ENCODE peak calls at places on chromosomes 5 and 9, in four cellular contexts. One of them, this sample, is unnamed.

GRCh38 chr5:28954074-28954473 is 1915.7 kb upstream of the CDH9 start:
- DNase-seq in HepG2: no peak
- DNase-seq in HL-60: no peak
- DNase-seq in SK-N-SH: no peak
- DNase-seq in this sample: no peak

GRCh38 chr5:177997319-177997670 is 1.3 kb upstream of the PROP1 start:
- DNase-seq in HepG2: no peak
- DNase-seq in HL-60: no peak
- DNase-seq in SK-N-SH: no peak
- DNase-seq in this sample: no peak

GRCh38 chr5:14705556-14705955 is 41.0 kb downstream of the OTULIN start:
- DNase-seq in HepG2: no peak
- DNase-seq in HL-60: no peak
- DNase-seq in SK-N-SH: no peak
- DNase-seq in this sample: no peak

GRCh38 chr5:176415240-176416122 is 858 bp downstream of the CLTB start:
- DNase-seq in HepG2: no peak
- DNase-seq in HL-60: no peak
- DNase-seq in SK-N-SH: peak
- DNase-seq in this sample: no peak

GRCh38 chr5:112923148-112923917 is 1.3 kb upstream of the REEP5 start:
- DNase-seq in HepG2: no peak
- DNase-seq in HL-60: peak
- DNase-seq in SK-N-SH: no peak
- DNase-seq in this sample: no peak

GRCh38 chr9:981491-981898 is 5.0 kb downstream of the DMRT3 start:
- DNase-seq in HepG2: no peak
- DNase-seq in HL-60: no peak
- DNase-seq in SK-N-SH: no peak
- DNase-seq in this sample: no peak

GRCh38 chr5:136276087-136276486 is 83.1 kb upstream of the SMIM32 start:
- DNase-seq in HepG2: peak
- DNase-seq in HL-60: no peak
- DNase-seq in SK-N-SH: no peak
- DNase-seq in this sample: no peak

GRCh38 chr5:11273180-11273882 is 512.3 kb upstream of the DAP start:
- DNase-seq in HepG2: no peak
- DNase-seq in HL-60: no peak
- DNase-seq in SK-N-SH: no peak
- DNase-seq in this sample: no peak

GRCh38 chr9:37963936-37964739 is 60.2 kb upstream of the SLC25A51 start:
- DNase-seq in HepG2: peak
- DNase-seq in HL-60: no peak
- DNase-seq in SK-N-SH: no peak
- DNase-seq in this sample: no peak

GRCh38 chr9:108213516-108213915 is 642.3 kb downstream of the ACTL7B start:
- DNase-seq in HepG2: no peak
- DNase-seq in HL-60: no peak
- DNase-seq in SK-N-SH: no peak
- DNase-seq in this sample: no peak

GRCh38 chr5:68460147-68460760 is 244.7 kb downstream of the PIK3R1 start:
- DNase-seq in HepG2: peak
- DNase-seq in HL-60: no peak
- DNase-seq in SK-N-SH: peak
- DNase-seq in this sample: peak

GRCh38 chr5:113038714-113039113 is 62.1 kb downstream of the DCP2 start:
- DNase-seq in HepG2: no peak
- DNase-seq in HL-60: no peak
- DNase-seq in SK-N-SH: no peak
- DNase-seq in this sample: no peak

GRCh38 chr9:115132648-115133047 is 14.7 kb upstream of the TNC start:
- DNase-seq in HepG2: no peak
- DNase-seq in HL-60: no peak
- DNase-seq in SK-N-SH: no peak
- DNase-seq in this sample: no peak

GRCh38 chr5:171405615-171406014 is 13.8 kb upstream of the FGF18 start:
- DNase-seq in HepG2: no peak
- DNase-seq in HL-60: peak
- DNase-seq in SK-N-SH: peak
- DNase-seq in this sample: no peak

GRCh38 chr9:134492721-134493470 is 148.7 kb upstream of the COL5A1 start:
- DNase-seq in HepG2: no peak
- DNase-seq in HL-60: no peak
- DNase-seq in SK-N-SH: no peak
- DNase-seq in this sample: no peak

GRCh38 chr9:26723486-26723885 is 169.1 kb downstream of the CAAP1 start:
- DNase-seq in HepG2: peak
- DNase-seq in HL-60: no peak
- DNase-seq in SK-N-SH: no peak
- DNase-seq in this sample: peak

GRCh38 chr9:3513265-3513818 is 12.5 kb downstream of the RFX3 start:
- DNase-seq in HepG2: no peak
- DNase-seq in HL-60: peak
- DNase-seq in SK-N-SH: no peak
- DNase-seq in this sample: no peak

GRCh38 chr5:176595386-176595943 is 14.5 kb downstream of the GPRIN1 start:
- DNase-seq in HepG2: no peak
- DNase-seq in HL-60: no peak
- DNase-seq in SK-N-SH: no peak
- DNase-seq in this sample: no peak

GRCh38 chr5:107554776-107555424 is 115.8 kb downstream of the EFNA5 start:
- DNase-seq in HepG2: no peak
- DNase-seq in HL-60: no peak
- DNase-seq in SK-N-SH: peak
- DNase-seq in this sample: no peak

GRCh38 chr5:78519198-78519941 is 129.2 kb downstream of the LHFPL2 start:
- DNase-seq in HepG2: no peak
- DNase-seq in HL-60: no peak
- DNase-seq in SK-N-SH: no peak
- DNase-seq in this sample: no peak

GRCh38 chr9:126407125-126407870 is 80.7 kb downstream of the MVB12B start:
- DNase-seq in HepG2: no peak
- DNase-seq in HL-60: no peak
- DNase-seq in SK-N-SH: no peak
- DNase-seq in this sample: no peak

GRCh38 chr9:129682381-129682780 is 16.9 kb downstream of the PRRX2 start:
- DNase-seq in HepG2: no peak
- DNase-seq in HL-60: no peak
- DNase-seq in SK-N-SH: no peak
- DNase-seq in this sample: peak
- TF ChIP-seq GABPA in HepG2: no peak
- TF ChIP-seq GABPA in HL-60: no peak
- TF ChIP-seq GABPA in SK-N-SH: no peak
- TF ChIP-seq GABPA in this sample: no peak

DNA sequence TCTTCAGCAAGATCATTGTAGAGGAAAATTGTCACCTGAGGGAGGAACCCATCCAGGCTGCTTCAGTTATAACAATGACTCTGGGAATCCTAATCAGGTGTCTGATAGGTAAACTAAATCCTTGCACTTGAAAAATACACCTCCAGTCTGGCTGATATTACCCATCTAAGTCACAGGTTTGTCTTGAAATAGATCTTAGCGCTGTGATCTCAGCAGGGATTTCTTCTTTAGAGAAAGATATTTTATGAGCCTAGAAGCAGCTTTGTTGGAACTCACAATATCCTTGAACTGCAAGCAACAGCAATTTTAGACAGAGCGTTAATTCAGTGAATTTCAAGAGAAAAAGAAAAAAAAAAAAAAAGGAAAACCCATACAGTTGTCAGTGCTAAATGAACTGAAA is 149.7 kb downstream of the SGCD start:
- DNase-seq in HepG2: no peak
- DNase-seq in HL-60: no peak
- DNase-seq in SK-N-SH: no peak
- DNase-seq in this sample: no peak
- TF ChIP-seq REST in HepG2: no peak
- TF ChIP-seq REST in HL-60: no peak
- TF ChIP-seq REST in SK-N-SH: no peak
- TF ChIP-seq REST in this sample: no peak

GRCh38 chr5:172821340-172821985 is 12.6 kb upstream of the ERGIC1 start:
- DNase-seq in HepG2: no peak
- DNase-seq in HL-60: no peak
- DNase-seq in SK-N-SH: no peak
- DNase-seq in this sample: no peak

GRCh38 chr5:172820046-172820767 is 13.8 kb upstream of the ERGIC1 start:
- DNase-seq in HepG2: no peak
- DNase-seq in HL-60: no peak
- DNase-seq in SK-N-SH: no peak
- DNase-seq in this sample: no peak

GRCh38 chr5:172827843-172828242 is 6.2 kb upstream of the ERGIC1 start:
- DNase-seq in HepG2: no peak
- DNase-seq in HL-60: no peak
- DNase-seq in SK-N-SH: no peak
- DNase-seq in this sample: peak

GRCh38 chr5:172825610-172826204 is 8.3 kb upstream of the ERGIC1 start:
- DNase-seq in HepG2: no peak
- DNase-seq in HL-60: no peak
- DNase-seq in SK-N-SH: no peak
- DNase-seq in this sample: no peak

DNA sequence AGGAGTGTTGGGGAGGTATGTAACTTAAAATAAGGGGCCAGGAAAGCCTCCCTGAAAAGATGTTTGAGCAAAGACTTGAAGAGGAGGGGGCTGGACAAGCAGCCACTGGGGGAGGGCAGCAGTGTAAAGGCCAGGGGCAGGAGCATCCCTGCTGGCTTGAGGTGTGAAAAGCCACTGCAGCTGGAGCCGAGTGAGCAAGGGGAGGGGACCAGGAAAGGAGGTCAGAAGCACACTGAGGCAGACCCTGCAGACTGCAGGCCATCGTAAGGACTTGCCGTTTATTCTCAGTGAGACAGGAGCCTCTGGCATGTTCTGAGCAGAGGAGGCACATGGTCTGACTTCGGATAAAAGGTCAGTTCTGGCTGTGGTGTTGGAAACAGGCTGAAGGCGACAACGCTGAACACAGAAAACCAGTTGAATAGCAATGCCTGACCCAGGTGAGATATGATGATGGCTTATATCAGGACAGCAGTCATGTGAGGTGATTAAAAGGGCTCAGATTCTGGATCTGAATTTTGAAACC is 10.2 kb upstream of the ERGIC1 start:
- DNase-seq in HepG2: no peak
- DNase-seq in HL-60: no peak
- DNase-seq in SK-N-SH: no peak
- DNase-seq in this sample: no peak
- TF ChIP-seq GABPA in HepG2: no peak
- TF ChIP-seq GABPA in HL-60: no peak
- TF ChIP-seq GABPA in SK-N-SH: no peak
- TF ChIP-seq GABPA in this sample: no peak

GRCh38 chr9:71844808-71845207 is 66.2 kb downstream of the ABHD17B start:
- DNase-seq in HepG2: no peak
- DNase-seq in HL-60: no peak
- DNase-seq in SK-N-SH: no peak
- DNase-seq in this sample: no peak
- TF ChIP-seq REST in HepG2: no peak
- TF ChIP-seq REST in HL-60: peak
- TF ChIP-seq REST in SK-N-SH: no peak
- TF ChIP-seq REST in this sample: no peak

DNA sequence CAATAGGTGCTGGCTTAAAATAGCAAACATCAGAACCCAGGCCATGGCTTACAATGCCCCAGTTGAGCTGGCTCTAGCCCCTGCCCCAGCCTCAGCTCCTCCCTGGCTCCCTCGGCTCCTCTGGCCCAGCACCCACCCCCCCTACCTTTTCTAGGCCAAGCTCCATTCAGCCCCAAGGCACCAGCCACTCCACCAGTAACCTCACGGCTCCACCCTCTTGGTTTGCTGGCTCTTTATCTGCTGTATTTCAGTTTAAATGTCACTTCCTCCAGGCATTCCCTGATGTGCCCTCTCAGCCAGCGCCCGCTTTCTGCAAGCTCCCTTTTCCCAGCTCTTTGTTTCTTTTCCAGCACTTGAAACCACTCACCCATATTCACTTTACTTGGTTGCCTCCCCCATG is 10.6 kb downstream of the C1QTNF2 start:
- DNase-seq in HepG2: no peak
- DNase-seq in HL-60: no peak
- DNase-seq in SK-N-SH: peak
- DNase-seq in this sample: no peak
- TF ChIP-seq GABPA in HepG2: no peak
- TF ChIP-seq GABPA in HL-60: no peak
- TF ChIP-seq GABPA in SK-N-SH: no peak
- TF ChIP-seq GABPA in this sample: no peak

DNA sequence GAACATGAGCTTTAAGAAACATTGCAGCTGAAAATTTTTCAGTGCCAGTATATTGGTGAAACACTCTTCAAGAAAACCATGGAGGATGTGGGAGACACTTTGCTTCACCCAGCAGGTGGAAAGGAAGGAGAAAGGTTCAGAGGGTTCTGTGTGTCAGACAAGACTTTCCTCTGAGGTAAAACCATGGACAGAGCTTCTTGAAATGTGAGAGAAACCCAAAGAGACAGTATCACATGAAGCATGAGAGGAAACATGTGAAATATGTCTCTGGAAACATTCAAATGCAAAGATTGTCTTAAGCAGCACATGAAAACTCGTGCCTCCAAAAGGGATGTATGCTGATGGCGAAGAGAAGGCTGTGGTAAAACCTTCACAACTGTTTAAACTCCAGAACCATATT is 368.9 kb upstream of the ST8SIA4 start:
- DNase-seq in HepG2: no peak
- DNase-seq in HL-60: no peak
- DNase-seq in SK-N-SH: no peak
- DNase-seq in this sample: no peak
- TF ChIP-seq REST in HepG2: no peak
- TF ChIP-seq REST in HL-60: peak
- TF ChIP-seq REST in SK-N-SH: no peak
- TF ChIP-seq REST in this sample: no peak

DNA sequence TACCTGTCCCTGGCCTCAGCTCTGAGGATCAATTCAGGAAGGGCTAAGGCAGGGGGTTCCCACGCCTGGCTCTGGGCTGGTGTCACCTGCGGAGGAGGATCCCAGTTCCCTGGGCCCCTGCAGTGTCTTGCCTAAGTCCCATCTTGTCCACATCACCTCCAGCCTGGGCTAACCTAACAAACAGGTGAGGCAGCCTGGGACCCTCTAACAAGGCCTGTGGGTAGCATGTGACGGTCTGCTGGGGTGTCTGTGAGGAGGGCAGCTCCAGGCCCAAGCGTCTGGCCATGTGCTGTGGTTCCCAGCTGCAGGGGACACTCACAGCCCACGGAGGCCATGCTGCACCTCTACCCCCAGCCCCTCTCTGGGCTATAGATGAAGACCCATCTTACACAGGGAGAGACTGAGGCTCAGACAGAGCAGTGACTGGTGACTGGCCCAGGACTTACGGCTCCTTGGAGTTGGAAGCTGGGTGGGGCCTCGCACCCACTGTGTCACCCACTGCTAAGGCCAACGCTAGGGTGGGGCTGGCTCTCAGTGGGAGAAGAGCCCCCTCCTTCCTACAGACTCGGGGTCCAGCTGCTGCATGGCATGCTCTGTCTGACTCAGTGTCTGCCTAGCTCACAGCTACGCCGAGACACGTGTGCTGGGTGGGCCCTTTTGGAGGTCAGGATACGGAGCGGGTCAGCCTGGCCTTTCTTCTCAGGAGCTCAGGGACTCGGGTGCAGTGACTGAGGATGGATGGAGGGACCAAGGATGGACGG is 40.7 kb upstream of the RNF130 start:
- DNase-seq in HepG2: no peak
- DNase-seq in HL-60: no peak
- DNase-seq in SK-N-SH: peak
- DNase-seq in this sample: no peak
- TF ChIP-seq GABPA in HepG2: no peak
- TF ChIP-seq GABPA in HL-60: no peak
- TF ChIP-seq GABPA in SK-N-SH: no peak
- TF ChIP-seq GABPA in this sample: no peak

This sample was measured in K562.